ENCODE peak calls at places on chromosomes 2 and 18, in five cellular contexts. I is Right ventricle myocardium superior, A is AG10803, F is NCI-H1436 treated with DMSO at 0.1 percent for 48 hours, Q is SK-MEL-5. E is an unnamed sample.

GRCh38 chr2:84846041-84846663 is 34.7 kb downstream of the TRABD2A start:
- DNase-seq in I (no peak), A (peak), F (no peak), Q (peak), E (no peak)

GRCh38 chr2:107669335-107669734 is 157.4 kb upstream of the RGPD4 start:
- DNase-seq in I (no peak), A (peak), F (no peak), Q (peak), E (no peak)

GRCh38 chr2:46471-47345 is at the start of gene FAM110C:
- DNase-seq in I (peak), A (no peak), F (no peak), Q (no peak), E (no peak)

GRCh38 chr2:39994151-39994550 is 215.1 kb upstream of the THUMPD2 start:
- DNase-seq in I (no peak), A (peak), F (no peak), Q (no peak), E (peak)

GRCh38 chr2:238875161-238875530 is 27.3 kb downstream of the TWIST2 start:
- DNase-seq in I (no peak), A (peak), F (no peak), Q (peak), E (no peak)

GRCh38 chr2:141423212-141423611 is 707.6 kb downstream of the LRP1B start:
- DNase-seq in I (no peak), A (no peak), F (no peak), Q (no peak), E (no peak)

GRCh38 chr18:55326134-55326533 is 261.9 kb downstream of the TCF4 start:
- DNase-seq in I (no peak), A (no peak), F (no peak), Q (no peak), E (no peak)

GRCh38 chr2:128543646-128544045 is 225.0 kb upstream of the HS6ST1 start:
- DNase-seq in I (no peak), A (no peak), F (no peak), Q (no peak), E (no peak)

GRCh38 chr2:239329284-239329971 is 71.4 kb downstream of the HDAC4 start:
- DNase-seq in I (peak), A (no peak), F (no peak), Q (no peak), E (no peak)

GRCh38 chr2:135745545-135745944 is 3.9 kb downstream of the UBXN4 start:
- DNase-seq in I (no peak), A (peak), F (no peak), Q (no peak), E (peak)

GRCh38 chr2:63052411-63053234 is 2.0 kb downstream of the OTX1 start:
- DNase-seq in I (no peak), A (no peak), F (no peak), Q (no peak), E (no peak)

GRCh38 chr18:62347091-62347506 is 22.0 kb downstream of the TNFRSF11A start:
- DNase-seq in I (no peak), A (no peak), F (no peak), Q (no peak), E (no peak)

E was measured in AG08395.